ENCODE peak calls at places on chromosomes 2 and 18, in four cellular contexts. Q is Calu3, G is HS-5, E is nephron progenitor cell. I is an unnamed sample.
A peak's percentile ranks its signal among the peaks of the same experiment; 100 is the strongest.

GRCh38 chr2:233487748-233488345 is 78.7 kb downstream of the USP40 start:
- DNase-seq in Q (no peak), G (no peak), E (no peak), I (no peak)

GRCh38 chr2:219959471-219959870 is 332.0 kb downstream of the SLC4A3 start:
- DNase-seq in Q (no peak), G (no peak), E (no peak), I (no peak)

GRCh38 chr2:65096948-65097347 is 33.0 kb downstream of the RAB1A start:
- DNase-seq in Q (no peak), G (no peak), E (no peak), I (no peak)

GRCh38 chr2:19747310-19748072 is 154.3 kb downstream of the TTC32 start:
- DNase-seq in Q (no peak), G (no peak), E (no peak), I (no peak)

GRCh38 chr2:231386446-231386845 is 9.1 kb upstream of the B3GNT7 start:
- DNase-seq in Q (no peak), G (peak; percentile 74), E (no peak), I (no peak)

GRCh38 chr2:58870704-58871103 is 629.6 kb upstream of the FANCL start:
- DNase-seq in Q (peak; percentile 26), G (no peak), E (no peak), I (no peak)

GRCh38 chr2:101843471-101843870 is 146.0 kb downstream of the MAP4K4 start:
- DNase-seq in Q (no peak), G (no peak), E (no peak), I (no peak)

GRCh38 chr2:63525905-63526304 is 62.4 kb downstream of the WDPCP start:
- DNase-seq in Q (no peak), G (no peak), E (no peak), I (no peak)

GRCh38 chr2:1136807-1137663 is 186.4 kb downstream of the SNTG2 start:
- DNase-seq in Q (no peak), G (no peak), E (no peak), I (no peak)

GRCh38 chr18:47777626-47778025 is 152.8 kb downstream of the SMAD2 start:
- DNase-seq in Q (no peak), G (no peak), E (no peak), I (no peak)

GRCh38 chr18:34493099-34493544 is 217.0 kb upstream of the DTNA start:
- DNase-seq in Q (peak; percentile 75), G (peak; percentile 38), E (peak; percentile 48), I (no peak)

GRCh38 chr2:239293450-239294430 is 107.1 kb downstream of the HDAC4 start:
- DNase-seq in Q (no peak), G (no peak), E (no peak), I (no peak)

GRCh38 chr2:60882971-60883753 is 1.8 kb downstream of the REL start:
- DNase-seq in Q (no peak), G (no peak), E (peak; percentile 16), I (no peak)